ENCODE peak calls at places on chromosomes 11 and 22, in six cellular contexts. One of them, this sample, is unnamed.

GRCh38 chr22:46079861-46080821 is 70.2 kb upstream of the PPARA start:
- DNase-seq in Peyer's patch: peak; percentile 59
- DNase-seq in lung: no peak
- DNase-seq in right cardiac atrium: peak; percentile 91
- DNase-seq in mesendoderm: no peak
- DNase-seq in thoracic aorta: peak; percentile 76
- DNase-seq in this sample: no peak

GRCh38 chr11:94245121-94245520 is 59.3 kb upstream of the IZUMO1R start:
- DNase-seq in Peyer's patch: no peak
- DNase-seq in lung: no peak
- DNase-seq in right cardiac atrium: no peak
- DNase-seq in mesendoderm: no peak
- DNase-seq in thoracic aorta: no peak
- DNase-seq in this sample: no peak

GRCh38 chr22:19331474-19331873 is 40.0 kb upstream of the CLTCL1 start:
- DNase-seq in Peyer's patch: no peak
- DNase-seq in lung: no peak
- DNase-seq in right cardiac atrium: no peak
- DNase-seq in mesendoderm: no peak
- DNase-seq in thoracic aorta: no peak
- DNase-seq in this sample: no peak

GRCh38 chr11:114606003-114606801 is 10.6 kb upstream of the NXPE4 start:
- DNase-seq in Peyer's patch: no peak
- DNase-seq in lung: no peak
- DNase-seq in right cardiac atrium: no peak
- DNase-seq in mesendoderm: no peak
- DNase-seq in thoracic aorta: no peak
- DNase-seq in this sample: no peak

GRCh38 chr11:19903620-19904069 is 191.0 kb downstream of the NAV2 start:
- DNase-seq in Peyer's patch: peak; percentile 67
- DNase-seq in lung: peak; percentile 74
- DNase-seq in right cardiac atrium: peak; percentile 89
- DNase-seq in mesendoderm: peak; percentile 80
- DNase-seq in thoracic aorta: peak; percentile 42
- DNase-seq in this sample: peak; percentile 74

GRCh38 chr22:45072322-45072903 is 62.6 kb upstream of the PHF21B start:
- DNase-seq in Peyer's patch: no peak
- DNase-seq in lung: no peak
- DNase-seq in right cardiac atrium: no peak
- DNase-seq in mesendoderm: peak; percentile 91
- DNase-seq in thoracic aorta: no peak
- DNase-seq in this sample: peak; percentile 35

GRCh38 chr11:123111465-123111864 is 49.5 kb upstream of the HSPA8 start:
- DNase-seq in Peyer's patch: no peak
- DNase-seq in lung: no peak
- DNase-seq in right cardiac atrium: no peak
- DNase-seq in mesendoderm: peak; percentile 71
- DNase-seq in thoracic aorta: no peak
- DNase-seq in this sample: no peak

GRCh38 chr11:85746640-85747039 is 60.6 kb upstream of the CCDC89 start:
- DNase-seq in Peyer's patch: no peak
- DNase-seq in lung: no peak
- DNase-seq in right cardiac atrium: no peak
- DNase-seq in mesendoderm: no peak
- DNase-seq in thoracic aorta: no peak
- DNase-seq in this sample: no peak

GRCh38 chr11:5605849-5606248 is 9.4 kb downstream of the TRIM6 start:
- DNase-seq in Peyer's patch: no peak
- DNase-seq in lung: no peak
- DNase-seq in right cardiac atrium: no peak
- DNase-seq in mesendoderm: no peak
- DNase-seq in thoracic aorta: peak; percentile 43
- DNase-seq in this sample: peak; percentile 80

GRCh38 chr11:47305734-47306483 is 36.0 kb downstream of the MADD start:
- DNase-seq in Peyer's patch: no peak
- DNase-seq in lung: no peak
- DNase-seq in right cardiac atrium: peak; percentile 86
- DNase-seq in mesendoderm: no peak
- DNase-seq in thoracic aorta: peak; percentile 27
- DNase-seq in this sample: no peak

GRCh38 chr11:10303558-10304363 is 1.1 kb upstream of the ADM start:
- DNase-seq in Peyer's patch: peak; percentile 75
- DNase-seq in lung: no peak
- DNase-seq in right cardiac atrium: no peak
- DNase-seq in mesendoderm: peak; percentile 93
- DNase-seq in thoracic aorta: no peak
- DNase-seq in this sample: no peak
- H3K4me3 ChIP-seq in Peyer's patch: peak overlapping the region; percentile 69
- H3K4me3 ChIP-seq in lung: peak overlapping the region; percentile 43
- H3K4me3 ChIP-seq in right cardiac atrium: peak overlapping the region; percentile 48
- H3K4me3 ChIP-seq in mesendoderm: peak overlapping the region; percentile 4
- H3K4me3 ChIP-seq in thoracic aorta: peak overlapping the region; percentile 90
- H3K4me3 ChIP-seq in this sample: peak overlapping the region; percentile 84

GRCh38 chr11:82896183-82896582 is 4.0 kb downstream of the PRCP start:
- DNase-seq in Peyer's patch: no peak
- DNase-seq in lung: no peak
- DNase-seq in right cardiac atrium: no peak
- DNase-seq in mesendoderm: no peak
- DNase-seq in thoracic aorta: no peak
- DNase-seq in this sample: no peak
- H3K4me3 ChIP-seq in Peyer's patch: no peak overlapping the region
- H3K4me3 ChIP-seq in lung: no peak overlapping the region
- H3K4me3 ChIP-seq in right cardiac atrium: no peak overlapping the region
- H3K4me3 ChIP-seq in mesendoderm: no peak overlapping the region
- H3K4me3 ChIP-seq in thoracic aorta: no peak overlapping the region
- H3K4me3 ChIP-seq in this sample: no peak overlapping the region

GRCh38 chr22:42284230-42284591 is 13.8 kb upstream of the TCF20 start:
- DNase-seq in Peyer's patch: no peak
- DNase-seq in lung: no peak
- DNase-seq in right cardiac atrium: no peak
- DNase-seq in mesendoderm: no peak
- DNase-seq in thoracic aorta: no peak
- DNase-seq in this sample: no peak
- H3K4me3 ChIP-seq in Peyer's patch: peak overlapping the region; percentile 50
- H3K4me3 ChIP-seq in lung: no peak overlapping the region
- H3K4me3 ChIP-seq in right cardiac atrium: peak overlapping the region; percentile 26
- H3K4me3 ChIP-seq in mesendoderm: no peak overlapping the region
- H3K4me3 ChIP-seq in thoracic aorta: peak overlapping the region; percentile 69
- H3K4me3 ChIP-seq in this sample: no peak overlapping the region

GRCh38 chr11:73360743-73361369 is 15.3 kb upstream of the RELT start:
- DNase-seq in Peyer's patch: no peak
- DNase-seq in lung: no peak
- DNase-seq in right cardiac atrium: no peak
- DNase-seq in mesendoderm: no peak
- DNase-seq in thoracic aorta: no peak
- DNase-seq in this sample: no peak

GRCh38 chr11:73363147-73363546 is 13.1 kb upstream of the RELT start:
- DNase-seq in Peyer's patch: no peak
- DNase-seq in lung: no peak
- DNase-seq in right cardiac atrium: no peak
- DNase-seq in mesendoderm: no peak
- DNase-seq in thoracic aorta: no peak
- DNase-seq in this sample: no peak

GRCh38 chr11:73359930-73360742 is 16.1 kb upstream of the RELT start:
- DNase-seq in Peyer's patch: no peak
- DNase-seq in lung: no peak
- DNase-seq in right cardiac atrium: peak; percentile 66
- DNase-seq in mesendoderm: peak; percentile 75
- DNase-seq in thoracic aorta: no peak
- DNase-seq in this sample: peak; percentile 52

GRCh38 chr11:73359341-73359740 is 16.9 kb upstream of the RELT start:
- DNase-seq in Peyer's patch: no peak
- DNase-seq in lung: no peak
- DNase-seq in right cardiac atrium: peak; percentile 87
- DNase-seq in mesendoderm: no peak
- DNase-seq in thoracic aorta: peak; percentile 53
- DNase-seq in this sample: no peak

GRCh38 chr11:73361953-73362776 is 14.0 kb upstream of the RELT start:
- DNase-seq in Peyer's patch: no peak
- DNase-seq in lung: no peak
- DNase-seq in right cardiac atrium: no peak
- DNase-seq in mesendoderm: peak; percentile 92
- DNase-seq in thoracic aorta: no peak
- DNase-seq in this sample: no peak
- H3K4me3 ChIP-seq in Peyer's patch: no peak overlapping the region
- H3K4me3 ChIP-seq in lung: no peak overlapping the region
- H3K4me3 ChIP-seq in right cardiac atrium: no peak overlapping the region
- H3K4me3 ChIP-seq in mesendoderm: no peak overlapping the region
- H3K4me3 ChIP-seq in thoracic aorta: no peak overlapping the region
- H3K4me3 ChIP-seq in this sample: no peak overlapping the region

GRCh38 chr11:45333023-45333422 is 46.9 kb upstream of the SYT13 start:
- DNase-seq in Peyer's patch: no peak
- DNase-seq in lung: no peak
- DNase-seq in right cardiac atrium: no peak
- DNase-seq in mesendoderm: no peak
- DNase-seq in thoracic aorta: no peak
- DNase-seq in this sample: no peak
- H3K4me3 ChIP-seq in Peyer's patch: no peak overlapping the region
- H3K4me3 ChIP-seq in lung: no peak overlapping the region
- H3K4me3 ChIP-seq in right cardiac atrium: peak overlapping the region; percentile 26
- H3K4me3 ChIP-seq in mesendoderm: no peak overlapping the region
- H3K4me3 ChIP-seq in thoracic aorta: peak overlapping the region; percentile 45
- H3K4me3 ChIP-seq in this sample: no peak overlapping the region

GRCh38 chr22:22550789-22551434 is 8.2 kb downstream of the PRAME start:
- DNase-seq in Peyer's patch: no peak
- DNase-seq in lung: no peak
- DNase-seq in right cardiac atrium: no peak
- DNase-seq in mesendoderm: no peak
- DNase-seq in thoracic aorta: no peak
- DNase-seq in this sample: no peak
- H3K4me3 ChIP-seq in Peyer's patch: no peak overlapping the region
- H3K4me3 ChIP-seq in lung: no peak overlapping the region
- H3K4me3 ChIP-seq in right cardiac atrium: no peak overlapping the region
- H3K4me3 ChIP-seq in mesendoderm: no peak overlapping the region
- H3K4me3 ChIP-seq in thoracic aorta: no peak overlapping the region
- H3K4me3 ChIP-seq in this sample: no peak overlapping the region

GRCh38 chr11:107856180-107856980 is 2.2 kb downstream of the SLC35F2 start:
- DNase-seq in Peyer's patch: no peak
- DNase-seq in lung: no peak
- DNase-seq in right cardiac atrium: no peak
- DNase-seq in mesendoderm: peak; percentile 80
- DNase-seq in thoracic aorta: no peak
- DNase-seq in this sample: no peak
- H3K4me3 ChIP-seq in Peyer's patch: peak overlapping the region; percentile 84
- H3K4me3 ChIP-seq in lung: no peak overlapping the region
- H3K4me3 ChIP-seq in right cardiac atrium: no peak overlapping the region
- H3K4me3 ChIP-seq in mesendoderm: no peak overlapping the region
- H3K4me3 ChIP-seq in thoracic aorta: no peak overlapping the region
- H3K4me3 ChIP-seq in this sample: no peak overlapping the region

GRCh38 chr22:37544955-37545702 is 15.2 kb upstream of the CDC42EP1 start:
- DNase-seq in Peyer's patch: peak; percentile 87
- DNase-seq in lung: peak; percentile 85
- DNase-seq in right cardiac atrium: peak; percentile 90
- DNase-seq in mesendoderm: peak; percentile 96
- DNase-seq in thoracic aorta: no peak
- DNase-seq in this sample: no peak
- H3K4me3 ChIP-seq in Peyer's patch: peak overlapping the region; percentile 37
- H3K4me3 ChIP-seq in lung: no peak overlapping the region
- H3K4me3 ChIP-seq in right cardiac atrium: no peak overlapping the region
- H3K4me3 ChIP-seq in mesendoderm: no peak overlapping the region
- H3K4me3 ChIP-seq in thoracic aorta: peak overlapping the region; percentile 53
- H3K4me3 ChIP-seq in this sample: peak overlapping the region; percentile 4

GRCh38 chr11:130159657-130160459 is at the start of gene ST14:
- DNase-seq in Peyer's patch: peak; percentile 92
- DNase-seq in lung: peak; percentile 76
- DNase-seq in right cardiac atrium: no peak
- DNase-seq in mesendoderm: peak; percentile 32
- DNase-seq in thoracic aorta: no peak
- DNase-seq in this sample: no peak
- H3K4me3 ChIP-seq in Peyer's patch: peak within 1 kb of the TSS; percentile 77
- H3K4me3 ChIP-seq in lung: peak within 1 kb of the TSS; percentile 41
- H3K4me3 ChIP-seq in right cardiac atrium: peak within 1 kb of the TSS; percentile 1
- H3K4me3 ChIP-seq in mesendoderm: peak within 1 kb of the TSS; percentile 27
- H3K4me3 ChIP-seq in thoracic aorta: peak within 1 kb of the TSS; percentile 63
- H3K4me3 ChIP-seq in this sample: peak within 1 kb of the TSS; percentile 14

This sample was measured in astrocyte of the cerebellum.